ENCODE peak calls at places on chromosomes 6 and 20, in eight cellular contexts. I is brain microvascular endothelial cell, W is right lobe of liver, R is progenitor cell of endocrine pancreas, C is RWPE1, S is transverse colon, A is chondrocyte, N is PC-9. U is an unnamed sample.

GRCh38 chr6:32941412-32941784 is 570 bp upstream of the HLA-DMB start:
- DNase-seq in I (no peak), W (no peak), R (no peak), C (no peak), S (peak), A (no peak), N (no peak), U (no peak)

GRCh38 chr6:90226257-90226656 is 70.4 kb downstream of the BACH2 start:
- DNase-seq in I (peak), W (no peak), R (no peak), C (no peak), S (no peak), A (no peak), N (no peak), U (no peak)

GRCh38 chr6:25652007-25652515 is at the start of gene SCGN:
- DNase-seq in I (peak), W (peak), R (peak), C (peak), S (peak), A (peak), N (no peak), U (peak)

GRCh38 chr20:44745122-44745521 is 543 bp upstream of the KCNK15 start:
- DNase-seq in I (no peak), W (no peak), R (no peak), C (no peak), S (no peak), A (no peak), N (no peak), U (no peak)

GRCh38 chr6:93083337-93083736 is 336.0 kb downstream of the EPHA7 start:
- DNase-seq in I (no peak), W (no peak), R (no peak), C (no peak), S (no peak), A (no peak), N (no peak), U (no peak)

GRCh38 chr20:20695250-20695816 is 17.1 kb downstream of the RALGAPA2 start:
- DNase-seq in I (no peak), W (no peak), R (no peak), C (no peak), S (no peak), A (no peak), N (no peak), U (no peak)

GRCh38 chr20:63625771-63626423 is 1.0 kb downstream of the GMEB2 start:
- DNase-seq in I (peak), W (peak), R (no peak), C (no peak), S (peak), A (peak), N (no peak), U (peak)

GRCh38 chr6:18216411-18216810 is 47.9 kb downstream of the DEK start:
- DNase-seq in I (peak), W (no peak), R (no peak), C (peak), S (no peak), A (no peak), N (no peak), U (no peak)

GRCh38 chr6:37010402-37010892 is 5.0 kb downstream of the FGD2 start:
- DNase-seq in I (no peak), W (no peak), R (no peak), C (no peak), S (no peak), A (no peak), N (no peak), U (no peak)

GRCh38 chr6:83615025-83615999 is 93.6 kb downstream of the SNAP91 start:
- DNase-seq in I (peak), W (no peak), R (no peak), C (peak), S (no peak), A (no peak), N (no peak), U (no peak)

GRCh38 chr6:143397229-143398222 is 53.0 kb downstream of the ADAT2 start:
- DNase-seq in I (peak), W (peak), R (peak), C (peak), S (peak), A (no peak), N (peak), U (no peak)

GRCh38 chr6:35318200-35318844 is 20.7 kb downstream of the DEF6 start:
- DNase-seq in I (peak), W (peak), R (peak), C (peak), S (peak), A (peak), N (peak), U (peak)

GRCh38 chr6:138498575-138499302 is 555 bp downstream of the NHSL1 start:
- DNase-seq in I (no peak), W (no peak), R (no peak), C (no peak), S (no peak), A (no peak), N (no peak), U (no peak)

GRCh38 chr6:138297761-138298298 is 79.5 kb upstream of the PBOV1 start:
- DNase-seq in I (no peak), W (no peak), R (no peak), C (no peak), S (no peak), A (no peak), N (no peak), U (no peak)

GRCh38 chr6:116217069-116217468 is 36.8 kb downstream of the TSPYL4 start:
- DNase-seq in I (no peak), W (no peak), R (no peak), C (peak), S (no peak), A (no peak), N (no peak), U (no peak)

GRCh38 chr20:483791-484644 is 21.7 kb upstream of the TBC1D20 start:
- DNase-seq in I (no peak), W (peak), R (no peak), C (no peak), S (no peak), A (no peak), N (no peak), U (peak)

GRCh38 chr6:155315516-155315871 is 1.2 kb upstream of the TFB1M start:
- DNase-seq in I (no peak), W (no peak), R (no peak), C (no peak), S (no peak), A (no peak), N (no peak), U (no peak)

GRCh38 chr6:43861212-43861918 is 91.4 kb downstream of the VEGFA start:
- DNase-seq in I (no peak), W (no peak), R (no peak), C (no peak), S (no peak), A (no peak), N (no peak), U (no peak)

GRCh38 chr20:3980260-3981131 is 34.9 kb downstream of the RNF24 start:
- DNase-seq in I (peak), W (no peak), R (no peak), C (peak), S (no peak), A (no peak), N (no peak), U (no peak)

GRCh38 chr6:113352029-113352801 is 504.9 kb upstream of the MARCKS start:
- DNase-seq in I (peak), W (no peak), R (no peak), C (peak), S (peak), A (no peak), N (peak), U (no peak)

GRCh38 chr6:88165877-88166492 is at the start of gene CNR1:
- DNase-seq in I (peak), W (peak), R (peak), C (peak), S (peak), A (peak), N (no peak), U (peak)

GRCh38 chr6:73655341-73655917 is 1.6 kb upstream of the SLC17A5 start:
- DNase-seq in I (no peak), W (no peak), R (no peak), C (no peak), S (no peak), A (no peak), N (no peak), U (no peak)

GRCh38 chr20:41443667-41444066 is 77.0 kb upstream of the EMILIN3 start:
- DNase-seq in I (no peak), W (no peak), R (no peak), C (peak), S (no peak), A (no peak), N (no peak), U (no peak)

GRCh38 chr20:4876301-4876700 is 125.0 kb downstream of the SLC23A2 start:
- DNase-seq in I (no peak), W (no peak), R (no peak), C (no peak), S (no peak), A (no peak), N (no peak), U (no peak)

GRCh38 chr20:56552911-56553629 is 20.0 kb downstream of the FAM209B start:
- DNase-seq in I (no peak), W (no peak), R (no peak), C (no peak), S (no peak), A (no peak), N (no peak), U (no peak)

GRCh38 chr6:139600919-139601470 is 226.5 kb upstream of the CITED2 start:
- DNase-seq in I (no peak), W (no peak), R (no peak), C (no peak), S (no peak), A (no peak), N (no peak), U (no peak)

GRCh38 chr20:41265931-41266330 is 51.6 kb downstream of the ZHX3 start:
- DNase-seq in I (no peak), W (no peak), R (no peak), C (no peak), S (no peak), A (no peak), N (no peak), U (no peak)

GRCh38 chr20:23446505-23446904 is 6.2 kb downstream of the CST11 start:
- DNase-seq in I (peak), W (no peak), R (peak), C (no peak), S (peak), A (no peak), N (no peak), U (peak)
- TF ChIP-seq CTCF in I (peak), W (peak), R (peak), C (no peak), S (peak), A (peak), N (peak), U (peak)

GRCh38 chr20:33648396-33649004 is 13.6 kb upstream of the C20orf144 start:
- DNase-seq in I (no peak), W (no peak), R (no peak), C (peak), S (no peak), A (no peak), N (no peak), U (no peak)
- TF ChIP-seq CTCF in I (no peak), W (no peak), R (no peak), C (no peak), S (no peak), A (no peak), N (no peak), U (no peak)

DNA sequence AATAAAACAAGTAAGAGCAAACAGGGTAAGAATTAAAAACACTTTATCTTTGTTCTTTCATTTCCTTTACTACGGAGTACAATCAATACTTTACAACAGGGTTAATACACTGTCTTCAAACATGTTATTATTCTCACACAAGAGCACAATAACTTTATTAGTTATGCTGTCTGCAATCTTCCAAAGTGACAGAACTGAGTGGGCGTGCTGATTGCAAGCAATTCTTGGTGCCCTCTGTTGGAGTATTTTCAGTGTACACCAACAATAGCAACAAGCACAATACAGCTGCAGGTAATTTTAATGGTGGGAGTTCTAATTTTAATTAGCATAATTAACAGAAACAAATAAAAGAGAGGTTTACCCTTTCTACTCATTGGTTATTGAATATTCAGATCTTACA is 33.9 kb upstream of the PTPRK start:
- DNase-seq in I (no peak), W (no peak), R (no peak), C (no peak), S (no peak), A (no peak), N (no peak), U (peak)
- TF ChIP-seq CTCF in I (peak), W (peak), R (peak), C (no peak), S (peak), A (peak), N (no peak), U (peak)

GRCh38 chr6:3887150-3887700 is 38.1 kb downstream of the FAM50B start:
- DNase-seq in I (peak), W (peak), R (no peak), C (no peak), S (no peak), A (no peak), N (peak), U (no peak)
- TF ChIP-seq CTCF in I (peak), W (peak), R (peak), C (no peak), S (peak), A (peak), N (peak), U (peak)